ENCODE peak calls at places on chromosomes 4 and X, in six cellular contexts. One of them, this sample, is unnamed.

GRCh38 chrX:97685753-97686152 is 802.0 kb downstream of the RPA4 start:
- DNase-seq in Calu3: peak
- DNase-seq in fibroblast of mammary gland: peak
- DNase-seq in cardiac muscle cell: peak
- DNase-seq in brain microvascular endothelial cell: peak
- DNase-seq in mucosa of descending colon: peak
- DNase-seq in this sample: no peak

GRCh38 chr4:1987721-1988326 is 20.9 kb downstream of the NELFA start:
- DNase-seq in Calu3: no peak
- DNase-seq in fibroblast of mammary gland: no peak
- DNase-seq in cardiac muscle cell: no peak
- DNase-seq in brain microvascular endothelial cell: no peak
- DNase-seq in mucosa of descending colon: no peak
- DNase-seq in this sample: no peak

GRCh38 chrX:54978448-54978847 is 15.5 kb downstream of the PFKFB1 start:
- DNase-seq in Calu3: no peak
- DNase-seq in fibroblast of mammary gland: peak
- DNase-seq in cardiac muscle cell: no peak
- DNase-seq in brain microvascular endothelial cell: no peak
- DNase-seq in mucosa of descending colon: no peak
- DNase-seq in this sample: no peak

GRCh38 chr4:80151981-80152380 is 45.3 kb upstream of the PRDM8 start:
- DNase-seq in Calu3: no peak
- DNase-seq in fibroblast of mammary gland: no peak
- DNase-seq in cardiac muscle cell: no peak
- DNase-seq in brain microvascular endothelial cell: no peak
- DNase-seq in mucosa of descending colon: no peak
- DNase-seq in this sample: no peak

GRCh38 chrX:11530621-11531020 is 135.1 kb downstream of the ARHGAP6 start:
- DNase-seq in Calu3: no peak
- DNase-seq in fibroblast of mammary gland: peak
- DNase-seq in cardiac muscle cell: no peak
- DNase-seq in brain microvascular endothelial cell: no peak
- DNase-seq in mucosa of descending colon: no peak
- DNase-seq in this sample: no peak

GRCh38 chr4:26039950-26040349 is 125.9 kb downstream of the SMIM20 start:
- DNase-seq in Calu3: no peak
- DNase-seq in fibroblast of mammary gland: no peak
- DNase-seq in cardiac muscle cell: no peak
- DNase-seq in brain microvascular endothelial cell: no peak
- DNase-seq in mucosa of descending colon: peak
- DNase-seq in this sample: no peak

GRCh38 chr4:6942238-6942800 is 32.7 kb downstream of the TBC1D14 start:
- DNase-seq in Calu3: peak
- DNase-seq in fibroblast of mammary gland: peak
- DNase-seq in cardiac muscle cell: peak
- DNase-seq in brain microvascular endothelial cell: peak
- DNase-seq in mucosa of descending colon: no peak
- DNase-seq in this sample: no peak

GRCh38 chr4:89497517-89498308 is 190.1 kb upstream of the GPRIN3 start:
- DNase-seq in Calu3: no peak
- DNase-seq in fibroblast of mammary gland: peak
- DNase-seq in cardiac muscle cell: peak
- DNase-seq in brain microvascular endothelial cell: no peak
- DNase-seq in mucosa of descending colon: peak
- DNase-seq in this sample: no peak

GRCh38 chrX:39935414-39936064 is 162.2 kb downstream of the BCOR start:
- DNase-seq in Calu3: no peak
- DNase-seq in fibroblast of mammary gland: no peak
- DNase-seq in cardiac muscle cell: no peak
- DNase-seq in brain microvascular endothelial cell: peak
- DNase-seq in mucosa of descending colon: no peak
- DNase-seq in this sample: no peak

GRCh38 chr4:83785906-83786305 is 250.0 kb downstream of the GPAT3 start:
- DNase-seq in Calu3: no peak
- DNase-seq in fibroblast of mammary gland: no peak
- DNase-seq in cardiac muscle cell: no peak
- DNase-seq in brain microvascular endothelial cell: no peak
- DNase-seq in mucosa of descending colon: no peak
- DNase-seq in this sample: no peak

GRCh38 chr4:86891785-86892638 is at the start of gene C4orf36:
- DNase-seq in Calu3: peak
- DNase-seq in fibroblast of mammary gland: peak
- DNase-seq in cardiac muscle cell: peak
- DNase-seq in brain microvascular endothelial cell: peak
- DNase-seq in mucosa of descending colon: peak
- DNase-seq in this sample: peak

GRCh38 chrX:30949554-30949953 is 60.5 kb upstream of the TAB3 start:
- DNase-seq in Calu3: peak
- DNase-seq in fibroblast of mammary gland: no peak
- DNase-seq in cardiac muscle cell: no peak
- DNase-seq in brain microvascular endothelial cell: no peak
- DNase-seq in mucosa of descending colon: no peak
- DNase-seq in this sample: no peak

GRCh38 chr4:184269879-184270430 is 52.3 kb upstream of the ENPP6 start:
- DNase-seq in Calu3: no peak
- DNase-seq in fibroblast of mammary gland: no peak
- DNase-seq in cardiac muscle cell: no peak
- DNase-seq in brain microvascular endothelial cell: no peak
- DNase-seq in mucosa of descending colon: no peak
- DNase-seq in this sample: no peak

GRCh38 chr4:67909910-67910905 is 26.4 kb upstream of the TMPRSS11D start:
- DNase-seq in Calu3: no peak
- DNase-seq in fibroblast of mammary gland: peak
- DNase-seq in cardiac muscle cell: peak
- DNase-seq in brain microvascular endothelial cell: no peak
- DNase-seq in mucosa of descending colon: no peak
- DNase-seq in this sample: no peak

GRCh38 chr4:136302566-136302965 is 1229.7 kb downstream of the PCDH18 start:
- DNase-seq in Calu3: no peak
- DNase-seq in fibroblast of mammary gland: no peak
- DNase-seq in cardiac muscle cell: no peak
- DNase-seq in brain microvascular endothelial cell: no peak
- DNase-seq in mucosa of descending colon: no peak
- DNase-seq in this sample: no peak

GRCh38 chr4:7676376-7676775 is 241.6 kb upstream of the PSAPL1 start:
- DNase-seq in Calu3: no peak
- DNase-seq in fibroblast of mammary gland: no peak
- DNase-seq in cardiac muscle cell: no peak
- DNase-seq in brain microvascular endothelial cell: no peak
- DNase-seq in mucosa of descending colon: no peak
- DNase-seq in this sample: no peak

GRCh38 chrX:153055827-153056748 is at the start of gene PNMA3:
- DNase-seq in Calu3: no peak
- DNase-seq in fibroblast of mammary gland: no peak
- DNase-seq in cardiac muscle cell: no peak
- DNase-seq in brain microvascular endothelial cell: no peak
- DNase-seq in mucosa of descending colon: no peak
- DNase-seq in this sample: no peak

GRCh38 chr4:52187603-52188002 is 136.5 kb downstream of the SPATA18 start:
- DNase-seq in Calu3: no peak
- DNase-seq in fibroblast of mammary gland: no peak
- DNase-seq in cardiac muscle cell: no peak
- DNase-seq in brain microvascular endothelial cell: no peak
- DNase-seq in mucosa of descending colon: no peak
- DNase-seq in this sample: no peak

GRCh38 chr4:140091305-140091704 is 62.7 kb downstream of the MAML3 start:
- DNase-seq in Calu3: no peak
- DNase-seq in fibroblast of mammary gland: no peak
- DNase-seq in cardiac muscle cell: no peak
- DNase-seq in brain microvascular endothelial cell: no peak
- DNase-seq in mucosa of descending colon: no peak
- DNase-seq in this sample: no peak

GRCh38 chrX:143873343-143873742 is 10.5 kb upstream of the UBE2NL start:
- DNase-seq in Calu3: no peak
- DNase-seq in fibroblast of mammary gland: peak
- DNase-seq in cardiac muscle cell: peak
- DNase-seq in brain microvascular endothelial cell: no peak
- DNase-seq in mucosa of descending colon: no peak
- DNase-seq in this sample: no peak

GRCh38 chr4:74444891-74445642 is at the start of gene AREG:
- DNase-seq in Calu3: peak
- DNase-seq in fibroblast of mammary gland: peak
- DNase-seq in cardiac muscle cell: peak
- DNase-seq in brain microvascular endothelial cell: peak
- DNase-seq in mucosa of descending colon: peak
- DNase-seq in this sample: peak

GRCh38 chr4:39085891-39086290 is 23.9 kb downstream of the KLHL5 start:
- DNase-seq in Calu3: no peak
- DNase-seq in fibroblast of mammary gland: peak
- DNase-seq in cardiac muscle cell: peak
- DNase-seq in brain microvascular endothelial cell: no peak
- DNase-seq in mucosa of descending colon: peak
- DNase-seq in this sample: no peak

GRCh38 chr4:43875655-43876054 is 573.0 kb downstream of the KCTD8 start:
- DNase-seq in Calu3: no peak
- DNase-seq in fibroblast of mammary gland: no peak
- DNase-seq in cardiac muscle cell: no peak
- DNase-seq in brain microvascular endothelial cell: no peak
- DNase-seq in mucosa of descending colon: no peak
- DNase-seq in this sample: no peak

GRCh38 chr4:41692717-41693345 is 55.7 kb downstream of the PHOX2B start:
- DNase-seq in Calu3: peak
- DNase-seq in fibroblast of mammary gland: peak
- DNase-seq in cardiac muscle cell: peak
- DNase-seq in brain microvascular endothelial cell: peak
- DNase-seq in mucosa of descending colon: peak
- DNase-seq in this sample: peak

GRCh38 chr4:41287005-41287404 is 30.3 kb downstream of the UCHL1 start:
- DNase-seq in Calu3: no peak
- DNase-seq in fibroblast of mammary gland: peak
- DNase-seq in cardiac muscle cell: no peak
- DNase-seq in brain microvascular endothelial cell: no peak
- DNase-seq in mucosa of descending colon: no peak
- DNase-seq in this sample: no peak

GRCh38 chrX:39518451-39519212 is 579.1 kb downstream of the BCOR start:
- DNase-seq in Calu3: no peak
- DNase-seq in fibroblast of mammary gland: no peak
- DNase-seq in cardiac muscle cell: no peak
- DNase-seq in brain microvascular endothelial cell: no peak
- DNase-seq in mucosa of descending colon: no peak
- DNase-seq in this sample: peak

DNA sequence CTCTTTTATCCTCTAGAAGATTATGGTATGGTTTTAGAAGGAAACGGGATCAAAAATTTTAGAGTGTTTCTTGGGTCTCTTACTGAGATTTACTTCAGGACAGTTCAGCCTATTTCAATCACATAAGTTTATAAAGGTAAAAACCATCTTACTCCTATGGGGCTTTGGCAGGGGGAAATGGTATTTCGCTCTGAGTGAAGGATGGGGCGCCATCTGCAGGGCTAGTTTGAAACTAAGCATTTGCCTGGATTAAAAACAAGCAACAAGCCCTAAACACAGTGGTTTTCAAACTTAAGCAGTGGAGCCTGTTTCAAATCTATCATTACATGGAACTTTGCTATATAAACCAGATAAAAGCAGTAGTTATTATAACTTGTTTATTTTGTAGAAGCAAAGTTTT is 361.5 kb upstream of the FMR1 start:
- DNase-seq in Calu3: no peak
- DNase-seq in fibroblast of mammary gland: no peak
- DNase-seq in cardiac muscle cell: no peak
- DNase-seq in brain microvascular endothelial cell: no peak
- DNase-seq in mucosa of descending colon: peak
- DNase-seq in this sample: no peak
- TF ChIP-seq CTCF in Calu3: no peak
- TF ChIP-seq CTCF in fibroblast of mammary gland: no peak
- TF ChIP-seq CTCF in cardiac muscle cell: no peak
- TF ChIP-seq CTCF in brain microvascular endothelial cell: no peak
- TF ChIP-seq CTCF in mucosa of descending colon: no peak
- TF ChIP-seq CTCF in this sample: peak

DNA sequence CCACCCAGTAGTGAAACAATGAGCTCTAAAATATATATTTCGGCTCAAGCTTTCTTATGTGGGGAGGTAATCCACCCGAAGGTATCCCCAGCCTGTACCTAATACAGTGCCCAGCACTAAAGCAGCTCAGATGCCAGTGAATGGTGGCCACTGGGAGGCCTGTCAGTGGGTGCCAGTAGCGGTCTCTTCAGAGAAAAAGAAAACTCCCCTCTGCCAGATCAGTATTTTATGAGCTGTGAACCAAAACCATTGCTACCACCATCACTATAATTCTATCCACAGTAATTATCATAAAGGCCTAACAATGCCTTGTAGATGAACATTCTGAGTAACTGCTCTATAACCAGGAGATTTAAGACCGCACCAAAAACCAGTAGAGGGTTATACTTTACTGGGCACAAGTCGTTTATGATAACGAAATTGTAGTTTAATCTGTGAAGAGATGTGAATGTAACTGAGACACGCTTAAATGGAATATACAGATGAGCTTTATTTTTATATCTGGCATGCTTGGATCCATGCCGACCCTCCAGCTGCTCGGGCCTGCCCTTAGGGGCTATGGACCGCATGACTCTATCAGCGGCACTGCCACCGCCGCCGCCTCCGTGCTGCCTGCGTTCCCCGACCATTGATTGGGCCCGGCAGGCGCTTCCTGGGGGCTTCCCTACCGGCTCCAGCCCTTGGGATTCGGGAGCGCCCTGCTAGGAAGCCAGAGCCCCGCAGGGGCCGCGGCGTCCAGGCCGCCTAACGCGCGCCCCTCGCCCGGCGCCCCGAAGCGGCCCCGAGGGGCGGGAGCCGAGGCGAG is 586 bp upstream of the NFKB1 start:
- DNase-seq in Calu3: peak
- DNase-seq in fibroblast of mammary gland: peak
- DNase-seq in cardiac muscle cell: peak
- DNase-seq in brain microvascular endothelial cell: peak
- DNase-seq in mucosa of descending colon: peak
- DNase-seq in this sample: peak
- TF ChIP-seq CTCF in Calu3: no peak
- TF ChIP-seq CTCF in fibroblast of mammary gland: no peak
- TF ChIP-seq CTCF in cardiac muscle cell: no peak
- TF ChIP-seq CTCF in brain microvascular endothelial cell: peak
- TF ChIP-seq CTCF in mucosa of descending colon: no peak
- TF ChIP-seq CTCF in this sample: peak

GRCh38 chr4:36039031-36039430 is 205.3 kb downstream of the ARAP2 start:
- DNase-seq in Calu3: no peak
- DNase-seq in fibroblast of mammary gland: no peak
- DNase-seq in cardiac muscle cell: no peak
- DNase-seq in brain microvascular endothelial cell: no peak
- DNase-seq in mucosa of descending colon: no peak
- DNase-seq in this sample: no peak
- TF ChIP-seq CTCF in Calu3: no peak
- TF ChIP-seq CTCF in fibroblast of mammary gland: no peak
- TF ChIP-seq CTCF in cardiac muscle cell: no peak
- TF ChIP-seq CTCF in brain microvascular endothelial cell: no peak
- TF ChIP-seq CTCF in mucosa of descending colon: no peak
- TF ChIP-seq CTCF in this sample: no peak

DNA sequence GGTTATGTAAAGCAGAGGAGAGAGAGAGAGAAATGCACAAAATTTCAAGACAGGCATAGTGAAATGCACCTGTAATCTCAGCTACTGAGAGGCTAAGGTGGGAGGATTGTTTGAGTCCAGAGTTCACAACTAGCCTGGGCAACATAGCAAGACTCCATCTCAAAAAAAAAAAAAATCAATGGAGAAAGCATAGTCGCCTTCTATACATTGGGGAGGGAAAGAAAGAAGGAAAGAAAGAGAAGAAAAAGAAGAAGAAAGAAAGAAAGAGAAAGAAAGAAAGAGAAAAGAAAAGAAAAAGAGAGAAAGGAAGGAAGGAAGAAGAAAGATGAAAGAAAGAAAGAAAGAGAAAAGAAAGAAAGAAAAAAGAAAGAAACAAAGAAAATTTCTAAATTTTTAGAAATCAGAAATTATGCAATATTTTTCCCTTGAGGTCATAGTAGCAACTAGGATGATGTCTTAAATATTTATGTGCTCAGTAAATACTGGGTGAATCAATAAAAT is 53.4 kb downstream of the DKK2 start:
- DNase-seq in Calu3: no peak
- DNase-seq in fibroblast of mammary gland: no peak
- DNase-seq in cardiac muscle cell: no peak
- DNase-seq in brain microvascular endothelial cell: no peak
- DNase-seq in mucosa of descending colon: no peak
- DNase-seq in this sample: no peak
- TF ChIP-seq CTCF in Calu3: no peak
- TF ChIP-seq CTCF in fibroblast of mammary gland: no peak
- TF ChIP-seq CTCF in cardiac muscle cell: no peak
- TF ChIP-seq CTCF in brain microvascular endothelial cell: no peak
- TF ChIP-seq CTCF in mucosa of descending colon: no peak
- TF ChIP-seq CTCF in this sample: no peak

This sample was measured in left ventricle myocardium inferior.